ENCODE peak calls at places on chromosomes 6 and 20, in five cellular contexts. One of them, this sample, is unnamed.
A peak's percentile ranks its signal among the peaks of the same experiment; 100 is the strongest.

GRCh38 chr6:25016311-25016710 is 80.6 kb upstream of the RIPOR2 start:
- DNase-seq in activated CD4-positive, alpha-beta T cell treated with anti-CD3 and anti-CD28 coated beads for 48 hours: no peak
- DNase-seq in body of pancreas: no peak
- DNase-seq in naive thymus-derived CD4-positive, alpha-beta T cell: no peak
- DNase-seq in ACHN: no peak
- DNase-seq in this sample: no peak

GRCh38 chr20:25025091-25025861 is 32.7 kb downstream of the ACSS1 start:
- DNase-seq in ACHN: no peak
- DNase-seq in activated CD4-positive, alpha-beta T cell treated with anti-CD3 and anti-CD28 coated beads for 48 hours: no peak
- DNase-seq in naive thymus-derived CD4-positive, alpha-beta T cell: no peak
- DNase-seq in body of pancreas: no peak
- DNase-seq in this sample: no peak

GRCh38 chr6:166556871-166557322 is 29.6 kb downstream of the RAMACL start:
- DNase-seq in naive thymus-derived CD4-positive, alpha-beta T cell: no peak
- DNase-seq in ACHN: peak; percentile 95
- DNase-seq in body of pancreas: peak; percentile 95
- DNase-seq in activated CD4-positive, alpha-beta T cell treated with anti-CD3 and anti-CD28 coated beads for 48 hours: peak; percentile 11
- DNase-seq in this sample: no peak

GRCh38 chr6:154057098-154057497 is 18.1 kb downstream of the OPRM1 start:
- DNase-seq in body of pancreas: no peak
- DNase-seq in ACHN: no peak
- DNase-seq in naive thymus-derived CD4-positive, alpha-beta T cell: no peak
- DNase-seq in activated CD4-positive, alpha-beta T cell treated with anti-CD3 and anti-CD28 coated beads for 48 hours: no peak
- DNase-seq in this sample: no peak

GRCh38 chr20:37990571-37991151 is 42.6 kb downstream of the TTI1 start:
- DNase-seq in activated CD4-positive, alpha-beta T cell treated with anti-CD3 and anti-CD28 coated beads for 48 hours: peak; percentile 78
- DNase-seq in ACHN: peak; percentile 60
- DNase-seq in naive thymus-derived CD4-positive, alpha-beta T cell: no peak
- DNase-seq in body of pancreas: peak; percentile 70
- DNase-seq in this sample: peak; percentile 61

GRCh38 chr20:48760403-48760889 is 67.4 kb downstream of the PREX1 start:
- DNase-seq in activated CD4-positive, alpha-beta T cell treated with anti-CD3 and anti-CD28 coated beads for 48 hours: peak; percentile 70
- DNase-seq in naive thymus-derived CD4-positive, alpha-beta T cell: peak; percentile 74
- DNase-seq in ACHN: peak; percentile 27
- DNase-seq in body of pancreas: peak; percentile 44
- DNase-seq in this sample: peak; percentile 58

GRCh38 chr6:137112067-137112355 is 61.4 kb downstream of the IL22RA2 start:
- DNase-seq in naive thymus-derived CD4-positive, alpha-beta T cell: no peak
- DNase-seq in body of pancreas: no peak
- DNase-seq in ACHN: peak; percentile 46
- DNase-seq in activated CD4-positive, alpha-beta T cell treated with anti-CD3 and anti-CD28 coated beads for 48 hours: no peak
- DNase-seq in this sample: no peak

GRCh38 chr20:20206788-20207187 is 154.5 kb downstream of the CFAP61 start:
- DNase-seq in body of pancreas: no peak
- DNase-seq in activated CD4-positive, alpha-beta T cell treated with anti-CD3 and anti-CD28 coated beads for 48 hours: no peak
- DNase-seq in ACHN: peak; percentile 8
- DNase-seq in naive thymus-derived CD4-positive, alpha-beta T cell: no peak
- DNase-seq in this sample: no peak

GRCh38 chr6:83578057-83578456 is 65.7 kb downstream of the PRSS35 start:
- DNase-seq in ACHN: no peak
- DNase-seq in body of pancreas: no peak
- DNase-seq in naive thymus-derived CD4-positive, alpha-beta T cell: no peak
- DNase-seq in activated CD4-positive, alpha-beta T cell treated with anti-CD3 and anti-CD28 coated beads for 48 hours: no peak
- DNase-seq in this sample: no peak

GRCh38 chr6:25684565-25684964 is 32.5 kb downstream of the SCGN start:
- DNase-seq in activated CD4-positive, alpha-beta T cell treated with anti-CD3 and anti-CD28 coated beads for 48 hours: no peak
- DNase-seq in body of pancreas: no peak
- DNase-seq in ACHN: no peak
- DNase-seq in naive thymus-derived CD4-positive, alpha-beta T cell: no peak
- DNase-seq in this sample: no peak

GRCh38 chr6:169802790-169803189 is 51.4 kb downstream of the ERMARD start:
- DNase-seq in activated CD4-positive, alpha-beta T cell treated with anti-CD3 and anti-CD28 coated beads for 48 hours: no peak
- DNase-seq in ACHN: no peak
- DNase-seq in naive thymus-derived CD4-positive, alpha-beta T cell: no peak
- DNase-seq in body of pancreas: no peak
- DNase-seq in this sample: no peak

GRCh38 chr6:18528084-18528743 is 141.1 kb downstream of the RNF144B start:
- DNase-seq in ACHN: peak; percentile 40
- DNase-seq in body of pancreas: no peak
- DNase-seq in naive thymus-derived CD4-positive, alpha-beta T cell: no peak
- DNase-seq in activated CD4-positive, alpha-beta T cell treated with anti-CD3 and anti-CD28 coated beads for 48 hours: no peak
- DNase-seq in this sample: no peak

GRCh38 chr6:141394125-141394536 is 738.6 kb upstream of the GJE1 start:
- DNase-seq in ACHN: no peak
- DNase-seq in activated CD4-positive, alpha-beta T cell treated with anti-CD3 and anti-CD28 coated beads for 48 hours: no peak
- DNase-seq in body of pancreas: no peak
- DNase-seq in naive thymus-derived CD4-positive, alpha-beta T cell: no peak
- DNase-seq in this sample: no peak

GRCh38 chr6:125512621-125513020 is 210.9 kb upstream of the HDDC2 start:
- DNase-seq in ACHN: peak; percentile 7
- DNase-seq in activated CD4-positive, alpha-beta T cell treated with anti-CD3 and anti-CD28 coated beads for 48 hours: no peak
- DNase-seq in naive thymus-derived CD4-positive, alpha-beta T cell: no peak
- DNase-seq in body of pancreas: no peak
- DNase-seq in this sample: no peak

GRCh38 chr6:7254980-7255825 is 57.8 kb downstream of the SSR1 start:
- DNase-seq in body of pancreas: peak; percentile 50
- DNase-seq in ACHN: no peak
- DNase-seq in naive thymus-derived CD4-positive, alpha-beta T cell: no peak
- DNase-seq in activated CD4-positive, alpha-beta T cell treated with anti-CD3 and anti-CD28 coated beads for 48 hours: no peak
- DNase-seq in this sample: no peak

GRCh38 chr6:44727651-44728630 is 340.4 kb downstream of the CDC5L start:
- DNase-seq in body of pancreas: no peak
- DNase-seq in activated CD4-positive, alpha-beta T cell treated with anti-CD3 and anti-CD28 coated beads for 48 hours: no peak
- DNase-seq in naive thymus-derived CD4-positive, alpha-beta T cell: no peak
- DNase-seq in ACHN: no peak
- DNase-seq in this sample: no peak